ENCODE peak calls at places on chromosomes 5 and 9, in eight cellular contexts. R is neural crest cell, F is HFF-Myc, A is brain microvascular endothelial cell, H is mammary epithelial cell, E is body of pancreas, Q is endothelial cell, L is endothelial cell of umbilical vein. J is an unnamed sample.

GRCh38 chr5:82635561-82636288 is 357.6 kb upstream of the RPS23 start:
- DNase-seq in F (peak), A (peak), L (peak), R (no peak), Q (no peak), H (peak), E (peak), J (peak)

GRCh38 chr5:143922718-143923117 is 110.8 kb downstream of the HMHB1 start:
- DNase-seq in L (peak), E (no peak), A (peak), Q (no peak), H (peak), R (no peak), F (no peak), J (peak)

GRCh38 chr9:88387035-88387732 is 1.1 kb upstream of the SPIN1 start:
- DNase-seq in R (peak), E (peak), L (no peak), F (no peak), H (peak), Q (peak), A (peak), J (peak)

GRCh38 chr5:135433626-135434426 is 13.3 kb downstream of the DCANP1 start:
- DNase-seq in L (no peak), Q (no peak), E (no peak), H (no peak), F (no peak), R (no peak), A (no peak), J (no peak)

GRCh38 chr5:15366676-15367391 is 133.1 kb upstream of the FBXL7 start:
- DNase-seq in R (no peak), A (peak), L (peak), Q (no peak), H (no peak), E (no peak), F (no peak), J (peak)

GRCh38 chr5:132850066-132850465 is 16.2 kb downstream of the GDF9 start:
- DNase-seq in E (no peak), L (no peak), Q (no peak), R (no peak), H (no peak), F (no peak), A (peak), J (no peak)

GRCh38 chr5:75044406-75044805 is 8.0 kb downstream of the GCNT4 start:
- DNase-seq in L (no peak), H (no peak), F (no peak), R (no peak), A (no peak), Q (no peak), E (no peak), J (peak)

GRCh38 chr5:135448796-135449507 is 1.8 kb upstream of the DCANP1 start:
- DNase-seq in E (no peak), Q (no peak), A (no peak), R (no peak), L (no peak), F (no peak), H (peak), J (no peak)

GRCh38 chr5:118611332-118611945 is 376.9 kb downstream of the DTWD2 start:
- DNase-seq in E (no peak), F (peak), L (no peak), H (peak), Q (peak), A (peak), R (no peak), J (peak)

GRCh38 chr9:93682155-93682968 is 106.0 kb downstream of the PHF2 start:
- DNase-seq in H (peak), L (peak), A (peak), F (peak), E (peak), Q (peak), R (peak), J (peak)

GRCh38 chr9:77827104-77827784 is 179.1 kb upstream of the GNA14 start:
- DNase-seq in L (peak), F (no peak), A (no peak), E (no peak), Q (no peak), H (no peak), R (no peak), J (no peak)

GRCh38 chr5:99032234-99033013 is 103.6 kb upstream of the CHD1 start:
- DNase-seq in F (peak), H (peak), E (peak), Q (peak), L (peak), R (peak), A (peak), J (peak)

GRCh38 chr9:129511320-129511900 is 109.5 kb downstream of the C9orf50 start:
- DNase-seq in A (no peak), L (no peak), R (no peak), H (no peak), Q (no peak), E (no peak), F (no peak), J (no peak)

GRCh38 chr9:131562032-131562959 is 17.0 kb downstream of the PRRT1B start:
- DNase-seq in Q (no peak), R (no peak), H (peak), F (no peak), L (no peak), A (peak), E (no peak), J (peak)

GRCh38 chr5:150112211-150113046 is 26.1 kb upstream of the CSF1R start:
- DNase-seq in A (peak), Q (no peak), L (no peak), E (no peak), H (peak), F (peak), R (no peak), J (peak)

GRCh38 chr5:159799701-159800100 is 116.6 kb upstream of the ADRA1B start:
- DNase-seq in Q (no peak), A (no peak), L (no peak), R (no peak), E (no peak), H (no peak), F (no peak), J (no peak)

GRCh38 chr9:35333551-35333950 is 156.4 kb upstream of the RUSC2 start:
- DNase-seq in F (no peak), R (no peak), E (no peak), Q (no peak), H (peak), A (peak), L (peak), J (no peak)

GRCh38 chr9:132669329-132669635 is 501 bp downstream of the DDX31 start:
- DNase-seq in R (no peak), F (no peak), L (no peak), Q (no peak), H (no peak), A (no peak), E (peak), J (no peak)

GRCh38 chr5:151020304-151021031 is at the start of gene GPX3:
- DNase-seq in A (no peak), L (peak), Q (peak), H (no peak), R (peak), F (no peak), E (peak), J (no peak)

GRCh38 chr9:91905958-91906585 is 44.0 kb downstream of the ROR2 start:
- DNase-seq in R (no peak), E (no peak), L (no peak), A (no peak), F (no peak), Q (no peak), H (no peak), J (no peak)

GRCh38 chr5:133053463-133053862 is 1.6 kb downstream of the HSPA4 start:
- DNase-seq in H (no peak), F (no peak), R (no peak), L (no peak), E (no peak), Q (no peak), A (no peak), J (no peak)

GRCh38 chr5:622359-622758 is 10.2 kb downstream of the CEP72 start:
- DNase-seq in E (peak), A (no peak), L (no peak), F (no peak), Q (no peak), R (no peak), H (no peak), J (no peak)

GRCh38 chr5:65395526-65396155 is 86.1 kb downstream of the ADAMTS6 start:
- DNase-seq in R (no peak), H (peak), Q (no peak), L (peak), E (no peak), A (peak), F (no peak), J (peak)

GRCh38 chr9:38160613-38161215 is 91.7 kb upstream of the SHB start:
- DNase-seq in L (peak), Q (peak), R (peak), F (no peak), A (peak), H (no peak), E (peak), J (peak)

GRCh38 chr5:131539251-131539650 is 95.8 kb downstream of the RAPGEF6 start:
- DNase-seq in Q (no peak), H (no peak), R (no peak), E (no peak), F (no peak), L (no peak), A (no peak), J (no peak)

GRCh38 chr5:170307575-170308465 is 10.2 kb upstream of the LCP2 start:
- DNase-seq in H (peak), R (no peak), Q (no peak), E (peak), F (peak), L (peak), A (peak), J (peak)

GRCh38 chr5:33479321-33479720 is 38.6 kb downstream of the TARS1 start:
- DNase-seq in Q (no peak), L (no peak), E (no peak), A (peak), R (no peak), H (no peak), F (no peak), J (no peak)

GRCh38 chr9:37370968-37371563 is 51.4 kb upstream of the GRHPR start:
- DNase-seq in H (no peak), Q (no peak), R (no peak), A (no peak), F (no peak), L (no peak), E (no peak), J (no peak)

GRCh38 chr9:14722391-14723035 is at the start of gene CER1:
- DNase-seq in Q (no peak), F (no peak), R (no peak), E (no peak), H (no peak), A (no peak), L (no peak), J (no peak)

GRCh38 chr5:5352675-5353074 is 69.8 kb upstream of the ICE1 start:
- DNase-seq in L (no peak), R (no peak), Q (no peak), F (no peak), A (no peak), E (no peak), H (no peak), J (no peak)

DNA sequence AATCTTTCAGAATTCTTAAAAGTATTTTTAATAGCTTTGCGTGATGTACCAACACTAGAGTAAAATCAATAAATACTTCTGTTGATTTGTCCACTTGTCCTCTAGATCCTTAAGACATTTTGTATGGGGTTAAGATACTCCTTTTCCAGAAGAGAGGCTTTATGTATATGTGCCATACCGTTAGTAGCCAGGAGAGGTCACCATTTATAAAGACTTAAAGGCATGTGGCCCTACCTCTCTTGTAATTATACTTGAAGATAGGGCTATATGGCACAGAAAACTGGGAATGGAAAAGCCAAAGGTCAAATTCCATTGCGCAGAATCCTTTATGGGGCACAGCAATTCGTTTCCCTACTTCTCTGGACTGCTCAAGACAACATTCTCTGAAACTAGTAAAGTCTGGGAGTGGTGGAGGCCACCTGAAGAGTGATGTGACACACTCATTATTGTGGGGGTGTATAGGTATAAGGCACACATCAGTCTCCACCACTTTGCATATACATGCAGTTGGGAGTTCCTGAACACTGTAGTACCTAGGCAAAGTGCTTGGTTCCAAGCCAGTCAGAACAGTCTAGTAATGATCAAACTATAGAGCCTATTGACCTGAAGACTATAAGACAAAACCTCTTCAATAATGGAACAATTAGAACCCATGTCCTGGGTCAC is 140.1 kb upstream of the FBXL17 start:
- DNase-seq in L (peak), R (peak), E (no peak), Q (peak), F (peak), A (peak), H (peak), J (peak)
- TF ChIP-seq CTCF in L (peak), R (peak), E (peak), Q (peak), F (peak), A (peak), H (peak), J (peak)

GRCh38 chr5:56025303-56025885 is 30.6 kb upstream of the IL6ST start:
- DNase-seq in L (no peak), A (no peak), Q (no peak), F (no peak), H (no peak), E (peak), R (no peak), J (no peak)
- TF ChIP-seq CTCF in L (no peak), A (no peak), Q (no peak), F (no peak), H (no peak), E (peak), R (no peak), J (no peak)

GRCh38 chr9:107155244-107155817 is 127.7 kb upstream of the RAD23B start:
- DNase-seq in R (no peak), Q (no peak), F (no peak), L (no peak), E (no peak), H (no peak), A (no peak), J (no peak)
- TF ChIP-seq CTCF in R (peak), Q (no peak), F (peak), L (no peak), E (no peak), H (peak), A (peak), J (no peak)

GRCh38 chr5:37492778-37493555 is 113.8 kb downstream of the WDR70 start:
- DNase-seq in H (no peak), E (no peak), Q (no peak), L (no peak), R (no peak), A (no peak), F (no peak), J (no peak)

GRCh38 chr5:37495668-37496067 is 116.5 kb downstream of the WDR70 start:
- DNase-seq in A (peak), E (no peak), H (peak), Q (no peak), L (no peak), F (peak), R (no peak), J (no peak)

GRCh38 chr5:37494756-37495155 is 115.6 kb downstream of the WDR70 start:
- DNase-seq in Q (no peak), F (no peak), A (no peak), R (no peak), H (peak), E (no peak), L (no peak), J (peak)

GRCh38 chr5:37496902-37497445 is 117.9 kb downstream of the WDR70 start:
- DNase-seq in Q (no peak), A (no peak), H (no peak), E (no peak), F (no peak), R (no peak), L (no peak), J (no peak)

GRCh38 chr5:37495210-37495609 is 116.1 kb downstream of the WDR70 start:
- DNase-seq in E (no peak), F (no peak), A (peak), L (no peak), R (no peak), H (peak), Q (no peak), J (peak)
- TF ChIP-seq CTCF in E (no peak), F (peak), A (peak), L (no peak), R (no peak), H (peak), Q (no peak), J (no peak)

GRCh38 chr5:73363911-73364730 is 84.5 kb downstream of the FOXD1 start:
- DNase-seq in L (no peak), R (no peak), E (no peak), A (no peak), Q (no peak), H (peak), F (no peak), J (peak)
- TF ChIP-seq CTCF in L (no peak), R (no peak), E (no peak), A (peak), Q (no peak), H (peak), F (peak), J (no peak)

GRCh38 chr5:147391781-147392180 is 118.1 kb downstream of the DPYSL3 start:
- DNase-seq in H (peak), L (peak), E (peak), A (peak), R (peak), Q (peak), F (peak), J (peak)
- TF ChIP-seq CTCF in H (peak), L (peak), E (peak), A (peak), R (peak), Q (peak), F (peak), J (peak)

J was measured in MCF 10A.